ENCODE peak calls at places on chromosome 16, in eight cellular contexts. P is progenitor cell of endocrine pancreas, I is Daoy, H is skeletal muscle cell, D is bronchial epithelial cell, F is NCI-H2081, Z is T-helper 2 cell, Q is NT2/D1. E is an unnamed sample.

GRCh38 chr16:14529010-14529669 is 100.9 kb downstream of the PARN start:
- DNase-seq in Q (peak; percentile 89), I (peak; percentile 91), P (peak; percentile 53), D (peak; percentile 85), Z (peak; percentile 9), F (peak; percentile 57), H (peak; percentile 76), E (peak; percentile 77)

GRCh38 chr16:70421473-70422311 is 17.2 kb downstream of the ST3GAL2 start:
- DNase-seq in Q (no peak), I (no peak), F (no peak), Z (no peak), D (no peak), H (no peak), P (no peak), E (no peak)

GRCh38 chr16:66360624-66361324 is 5.7 kb upstream of the CDH5 start:
- DNase-seq in H (no peak), Q (no peak), Z (no peak), P (no peak), D (no peak), I (no peak), F (no peak), E (no peak)

GRCh38 chr16:9666834-9667480 is 515.3 kb downstream of the GRIN2A start:
- DNase-seq in H (no peak), Z (no peak), I (no peak), F (no peak), D (no peak), Q (no peak), P (no peak), E (no peak)

GRCh38 chr16:87955302-87956168 is 4.3 kb downstream of the BANP start:
- DNase-seq in P (no peak), Z (no peak), H (no peak), I (no peak), F (no peak), D (no peak), Q (no peak), E (no peak)

GRCh38 chr16:47712276-47713224 is 251.4 kb downstream of the PHKB start:
- DNase-seq in Q (no peak), I (peak; percentile 42), D (no peak), Z (no peak), H (no peak), F (no peak), P (no peak), E (no peak)

GRCh38 chr16:85832578-85833539 is 33.4 kb downstream of the COX4I1 start:
- DNase-seq in I (no peak), H (no peak), Z (no peak), P (no peak), D (no peak), Q (no peak), F (no peak), E (no peak)

GRCh38 chr16:58196898-58197313 is 1.0 kb downstream of the CSNK2A2 start:
- DNase-seq in D (peak; percentile 30), H (no peak), P (no peak), Z (no peak), F (no peak), I (no peak), Q (no peak), E (no peak)

GRCh38 chr16:30535777-30536190 is 1.1 kb upstream of the ZNF747 start:
- DNase-seq in H (peak; percentile 25), I (peak; percentile 57), Z (peak; percentile 55), Q (peak; percentile 70), P (no peak), F (peak; percentile 47), D (peak; percentile 68), E (peak; percentile 22)

GRCh38 chr16:48350716-48351115 is 34.5 kb downstream of the SIAH1 start:
- DNase-seq in I (no peak), P (no peak), H (no peak), Q (no peak), D (peak; percentile 68), Z (no peak), F (no peak), E (no peak)

GRCh38 chr16:66717776-66718175 is 21.2 kb upstream of the CMTM4 start:
- DNase-seq in P (no peak), F (no peak), Z (no peak), H (no peak), Q (no peak), I (no peak), D (peak; percentile 26), E (no peak)

GRCh38 chr16:85520853-85521736 is 92.0 kb upstream of the GSE1 start:
- DNase-seq in I (no peak), Q (no peak), D (peak; percentile 68), P (peak; percentile 58), F (no peak), Z (no peak), H (no peak), E (no peak)

GRCh38 chr16:3256146-3256875 is at the start of gene MEFV:
- DNase-seq in P (no peak), H (no peak), F (no peak), D (peak; percentile 10), Q (no peak), Z (no peak), I (peak; percentile 49), E (no peak)

GRCh38 chr16:17467923-17468540 is 2.7 kb downstream of the XYLT1 start:
- DNase-seq in Q (peak; percentile 70), P (peak; percentile 59), F (no peak), Z (no peak), I (peak; percentile 60), D (no peak), H (no peak), E (no peak)

GRCh38 chr16:14196539-14196938 is 125.4 kb downstream of the MRTFB start:
- DNase-seq in I (no peak), F (no peak), Z (no peak), Q (no peak), P (no peak), H (no peak), D (no peak), E (no peak)